ENCODE peak calls at places on chromosomes 6 and 20, in six cellular contexts. One of them, this sample, is unnamed.
A peak's percentile ranks its signal among the peaks of the same experiment; 100 is the strongest.

GRCh38 chr6:117352466-117353081 is 73.2 kb downstream of the ROS1 start:
- DNase-seq in mesenchymal stem cell: peak; percentile 28
- DNase-seq in IMR-90: peak; percentile 16
- DNase-seq in H1: no peak
- DNase-seq in mesendoderm: peak; percentile 37
- DNase-seq in trophoblast cell: no peak
- DNase-seq in this sample: no peak

GRCh38 chr6:82867946-82868345 is 197.7 kb downstream of the UBE3D start:
- DNase-seq in H1: no peak
- DNase-seq in IMR-90: no peak
- DNase-seq in mesendoderm: no peak
- DNase-seq in mesenchymal stem cell: no peak
- DNase-seq in trophoblast cell: no peak
- DNase-seq in this sample: no peak

GRCh38 chr6:132598473-132598872 is 8.9 kb upstream of the TAAR5 start:
- DNase-seq in H1: no peak
- DNase-seq in mesendoderm: peak; percentile 69
- DNase-seq in trophoblast cell: peak; percentile 10
- DNase-seq in mesenchymal stem cell: no peak
- DNase-seq in IMR-90: no peak
- DNase-seq in this sample: no peak

GRCh38 chr20:60600036-60600435 is 641.8 kb downstream of the CDH26 start:
- DNase-seq in H1: no peak
- DNase-seq in trophoblast cell: no peak
- DNase-seq in mesenchymal stem cell: no peak
- DNase-seq in IMR-90: no peak
- DNase-seq in mesendoderm: no peak
- DNase-seq in this sample: no peak

GRCh38 chr6:3698021-3698420 is 53.5 kb downstream of the PXDC1 start:
- DNase-seq in trophoblast cell: no peak
- DNase-seq in mesendoderm: no peak
- DNase-seq in H1: no peak
- DNase-seq in IMR-90: peak; percentile 14
- DNase-seq in mesenchymal stem cell: no peak
- DNase-seq in this sample: no peak

GRCh38 chr6:68876792-68877493 is 241.9 kb downstream of the ADGRB3 start:
- DNase-seq in trophoblast cell: no peak
- DNase-seq in H1: no peak
- DNase-seq in mesendoderm: peak; percentile 8
- DNase-seq in mesenchymal stem cell: peak; percentile 31
- DNase-seq in IMR-90: peak; percentile 4
- DNase-seq in this sample: no peak

GRCh38 chr6:6393069-6393529 is 72.6 kb upstream of the F13A1 start:
- DNase-seq in mesenchymal stem cell: no peak
- DNase-seq in H1: no peak
- DNase-seq in trophoblast cell: no peak
- DNase-seq in mesendoderm: no peak
- DNase-seq in IMR-90: no peak
- DNase-seq in this sample: no peak

GRCh38 chr6:37083243-37084138 is 78.0 kb downstream of the FGD2 start:
- DNase-seq in trophoblast cell: peak; percentile 31
- DNase-seq in mesenchymal stem cell: peak; percentile 93
- DNase-seq in H1: no peak
- DNase-seq in IMR-90: peak; percentile 69
- DNase-seq in mesendoderm: peak; percentile 44
- DNase-seq in this sample: no peak

GRCh38 chr6:18447552-18447951 is 60.4 kb downstream of the RNF144B start:
- DNase-seq in mesendoderm: no peak
- DNase-seq in IMR-90: peak; percentile 74
- DNase-seq in trophoblast cell: no peak
- DNase-seq in mesenchymal stem cell: no peak
- DNase-seq in H1: no peak
- DNase-seq in this sample: no peak

GRCh38 chr6:136846046-136846445 is 23.7 kb downstream of the PEX7 start:
- DNase-seq in mesendoderm: peak; percentile 70
- DNase-seq in trophoblast cell: peak; percentile 18
- DNase-seq in mesenchymal stem cell: peak; percentile 57
- DNase-seq in H1: no peak
- DNase-seq in IMR-90: peak; percentile 80
- DNase-seq in this sample: peak; percentile 32

GRCh38 chr6:53309059-53309896 is 39.5 kb downstream of the ELOVL5 start:
- DNase-seq in mesendoderm: no peak
- DNase-seq in trophoblast cell: no peak
- DNase-seq in IMR-90: peak; percentile 65
- DNase-seq in H1: no peak
- DNase-seq in mesenchymal stem cell: peak; percentile 78
- DNase-seq in this sample: no peak

GRCh38 chr6:37897321-37897720 is 77.8 kb downstream of the ZFAND3 start:
- DNase-seq in mesendoderm: peak; percentile 79
- DNase-seq in trophoblast cell: peak; percentile 76
- DNase-seq in H1: no peak
- DNase-seq in mesenchymal stem cell: peak; percentile 61
- DNase-seq in IMR-90: peak; percentile 60
- DNase-seq in this sample: no peak

GRCh38 chr6:68873236-68873635 is 238.2 kb downstream of the ADGRB3 start:
- DNase-seq in trophoblast cell: no peak
- DNase-seq in mesendoderm: no peak
- DNase-seq in mesenchymal stem cell: no peak
- DNase-seq in IMR-90: no peak
- DNase-seq in H1: no peak
- DNase-seq in this sample: no peak

GRCh38 chr20:35698298-35699126 is 640 bp downstream of the NFS1 start:
- DNase-seq in mesendoderm: peak; percentile 34
- DNase-seq in H1: peak; percentile 50
- DNase-seq in trophoblast cell: no peak
- DNase-seq in IMR-90: no peak
- DNase-seq in mesenchymal stem cell: peak; percentile 45
- DNase-seq in this sample: peak; percentile 11

GRCh38 chr20:59912609-59913008 is 20.8 kb downstream of the SYCP2 start:
- DNase-seq in trophoblast cell: no peak
- DNase-seq in IMR-90: no peak
- DNase-seq in mesendoderm: no peak
- DNase-seq in H1: no peak
- DNase-seq in mesenchymal stem cell: no peak
- DNase-seq in this sample: no peak

GRCh38 chr20:44702776-44703175 is 12.4 kb upstream of the CCN5 start:
- DNase-seq in IMR-90: peak; percentile 91
- DNase-seq in trophoblast cell: no peak
- DNase-seq in H1: no peak
- DNase-seq in mesenchymal stem cell: peak; percentile 95
- DNase-seq in mesendoderm: no peak
- DNase-seq in this sample: no peak

GRCh38 chr20:31910071-31910803 is 39.8 kb downstream of the TTLL9 start:
- DNase-seq in mesendoderm: no peak
- DNase-seq in H1: no peak
- DNase-seq in mesenchymal stem cell: no peak
- DNase-seq in IMR-90: no peak
- DNase-seq in trophoblast cell: no peak
- DNase-seq in this sample: no peak

GRCh38 chr6:128358111-128358780 is 162.2 kb downstream of the PTPRK start:
- DNase-seq in IMR-90: peak; percentile 40
- DNase-seq in trophoblast cell: no peak
- DNase-seq in H1: no peak
- DNase-seq in mesendoderm: no peak
- DNase-seq in mesenchymal stem cell: no peak
- DNase-seq in this sample: no peak

GRCh38 chr6:17103715-17104114 is 1.9 kb downstream of the STMND1 start:
- DNase-seq in IMR-90: no peak
- DNase-seq in H1: no peak
- DNase-seq in mesendoderm: peak; percentile 58
- DNase-seq in trophoblast cell: no peak
- DNase-seq in mesenchymal stem cell: no peak
- DNase-seq in this sample: no peak

GRCh38 chr6:52183131-52183530 is 3.0 kb upstream of the IL17A start:
- DNase-seq in mesenchymal stem cell: no peak
- DNase-seq in H1: no peak
- DNase-seq in IMR-90: no peak
- DNase-seq in mesendoderm: no peak
- DNase-seq in trophoblast cell: no peak
- DNase-seq in this sample: no peak

GRCh38 chr6:22467645-22468044 is 101.7 kb upstream of the HDGFL1 start:
- DNase-seq in trophoblast cell: no peak
- DNase-seq in IMR-90: no peak
- DNase-seq in mesenchymal stem cell: no peak
- DNase-seq in mesendoderm: no peak
- DNase-seq in H1: no peak
- DNase-seq in this sample: no peak

GRCh38 chr6:43359381-43359780 is 10.1 kb downstream of the ZNF318 start:
- DNase-seq in mesenchymal stem cell: no peak
- DNase-seq in IMR-90: peak; percentile 30
- DNase-seq in trophoblast cell: no peak
- DNase-seq in mesendoderm: no peak
- DNase-seq in H1: no peak
- DNase-seq in this sample: no peak

GRCh38 chr6:44896701-44897100 is 431.4 kb upstream of the RUNX2 start:
- DNase-seq in IMR-90: no peak
- DNase-seq in mesenchymal stem cell: no peak
- DNase-seq in trophoblast cell: no peak
- DNase-seq in mesendoderm: no peak
- DNase-seq in H1: no peak
- DNase-seq in this sample: no peak

GRCh38 chr6:235763-236360 is 56.4 kb upstream of the DUSP22 start:
- DNase-seq in H1: no peak
- DNase-seq in trophoblast cell: no peak
- DNase-seq in mesenchymal stem cell: peak; percentile 74
- DNase-seq in mesendoderm: peak; percentile 54
- DNase-seq in IMR-90: peak; percentile 61
- DNase-seq in this sample: no peak

GRCh38 chr6:391559-392440 is at the start of gene IRF4:
- DNase-seq in H1: peak; percentile 84
- DNase-seq in IMR-90: no peak
- DNase-seq in mesenchymal stem cell: no peak
- DNase-seq in mesendoderm: peak; percentile 65
- DNase-seq in trophoblast cell: no peak
- DNase-seq in this sample: peak; percentile 35

GRCh38 chr20:48015943-48016723 is 230.9 kb upstream of the SULF2 start:
- DNase-seq in mesenchymal stem cell: peak; percentile 92
- DNase-seq in H1: no peak
- DNase-seq in trophoblast cell: no peak
- DNase-seq in IMR-90: peak; percentile 82
- DNase-seq in mesendoderm: no peak
- DNase-seq in this sample: no peak

GRCh38 chr20:48019940-48020339 is 234.7 kb upstream of the SULF2 start:
- DNase-seq in IMR-90: no peak
- DNase-seq in mesenchymal stem cell: no peak
- DNase-seq in mesendoderm: no peak
- DNase-seq in H1: no peak
- DNase-seq in trophoblast cell: no peak
- DNase-seq in this sample: no peak

GRCh38 chr20:48017992-48018391 is 232.7 kb upstream of the SULF2 start:
- DNase-seq in H1: no peak
- DNase-seq in mesenchymal stem cell: no peak
- DNase-seq in trophoblast cell: no peak
- DNase-seq in IMR-90: no peak
- DNase-seq in mesendoderm: no peak
- DNase-seq in this sample: no peak

GRCh38 chr20:48017504-48017903 is 232.2 kb upstream of the SULF2 start:
- DNase-seq in H1: no peak
- DNase-seq in trophoblast cell: no peak
- DNase-seq in mesendoderm: no peak
- DNase-seq in IMR-90: no peak
- DNase-seq in mesenchymal stem cell: peak; percentile 53
- DNase-seq in this sample: no peak

DNA sequence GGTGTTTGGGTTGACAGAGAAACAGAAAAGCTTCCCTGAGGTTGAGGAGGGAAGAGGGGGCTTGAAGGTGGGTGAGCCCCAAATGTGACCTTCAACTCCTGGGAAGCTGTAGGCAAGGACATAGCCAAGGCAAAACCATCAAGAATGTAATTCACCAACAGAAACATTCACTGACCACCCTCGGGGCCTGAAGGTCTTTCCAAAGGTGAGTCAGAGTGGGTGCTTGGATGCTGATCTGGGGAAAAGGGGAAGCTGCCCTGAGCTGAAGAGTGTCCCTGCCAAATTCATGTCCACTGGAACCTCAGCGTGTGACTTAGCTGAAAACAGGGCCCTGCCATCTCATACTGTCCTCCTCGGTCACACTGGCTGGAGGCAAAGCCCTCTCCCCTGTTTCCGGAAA is 234.2 kb upstream of the SULF2 start:
- DNase-seq in IMR-90: no peak
- DNase-seq in H1: no peak
- DNase-seq in mesendoderm: no peak
- DNase-seq in trophoblast cell: peak; percentile 12
- DNase-seq in mesenchymal stem cell: no peak
- DNase-seq in this sample: no peak
- H3K4me3 ChIP-seq in IMR-90: no peak overlapping the region
- H3K4me3 ChIP-seq in H1: no peak overlapping the region
- H3K4me3 ChIP-seq in mesendoderm: no peak overlapping the region
- H3K4me3 ChIP-seq in trophoblast cell: no peak overlapping the region
- H3K4me3 ChIP-seq in mesenchymal stem cell: no peak overlapping the region
- H3K4me3 ChIP-seq in this sample: no peak overlapping the region

GRCh38 chr6:13851803-13852202 is 37.4 kb upstream of the MCUR1 start:
- DNase-seq in mesendoderm: no peak
- DNase-seq in mesenchymal stem cell: no peak
- DNase-seq in IMR-90: no peak
- DNase-seq in trophoblast cell: no peak
- DNase-seq in H1: no peak
- DNase-seq in this sample: no peak
- H2AK5ac ChIP-seq in mesendoderm: no peak overlapping the region
- H2AK5ac ChIP-seq in mesenchymal stem cell: no peak overlapping the region
- H2AK5ac ChIP-seq in IMR-90: no peak overlapping the region
- H2AK5ac ChIP-seq in trophoblast cell: no peak overlapping the region
- H2AK5ac ChIP-seq in H1: no peak overlapping the region
- H2AK5ac ChIP-seq in this sample: no peak overlapping the region

DNA sequence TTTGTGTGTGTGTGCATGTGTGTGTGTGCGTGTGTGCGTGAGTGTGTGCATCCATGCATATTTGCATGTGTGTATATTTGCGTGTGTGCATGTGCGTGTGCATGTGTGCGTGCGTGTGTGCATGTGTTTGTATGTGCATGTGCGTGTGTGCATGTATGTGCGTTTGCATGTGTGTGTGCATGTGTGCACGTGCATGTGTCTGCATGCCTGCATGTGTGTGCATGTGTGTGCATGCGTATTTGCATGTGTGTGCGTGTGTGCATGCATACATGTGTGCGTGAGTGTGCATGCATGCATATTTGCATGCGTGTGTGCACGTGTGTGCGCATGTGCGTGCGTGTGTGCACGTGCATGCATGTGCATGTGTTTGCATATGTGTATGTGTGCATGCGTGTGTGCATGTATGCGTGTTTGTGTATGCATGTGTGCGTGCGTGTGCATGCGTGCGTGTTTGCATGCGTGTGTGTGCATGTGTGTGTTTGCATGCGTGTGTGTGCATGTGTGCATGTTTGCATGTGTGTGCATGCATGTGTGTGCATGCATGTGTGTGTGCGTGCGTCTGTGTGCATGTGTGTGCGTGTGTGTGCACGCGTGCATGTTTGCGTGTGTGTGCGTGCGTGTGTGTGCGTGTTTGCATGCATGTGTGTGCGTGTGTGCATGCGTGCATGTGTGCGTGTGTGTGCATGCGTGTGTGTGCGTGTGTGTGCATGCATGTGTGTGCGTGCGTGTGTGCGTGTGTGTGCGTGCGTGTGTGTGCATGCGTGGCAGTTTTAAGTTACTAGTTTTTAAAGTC is 57.7 kb upstream of the SMOC2 start:
- DNase-seq in H1: no peak
- DNase-seq in trophoblast cell: no peak
- DNase-seq in mesenchymal stem cell: no peak
- DNase-seq in IMR-90: no peak
- DNase-seq in mesendoderm: no peak
- DNase-seq in this sample: no peak
- H4K8ac ChIP-seq in H1: no peak overlapping the region
- H4K8ac ChIP-seq in trophoblast cell: no peak overlapping the region
- H4K8ac ChIP-seq in mesenchymal stem cell: no peak overlapping the region
- H4K8ac ChIP-seq in IMR-90: no peak overlapping the region
- H4K8ac ChIP-seq in mesendoderm: no peak overlapping the region
- H4K8ac ChIP-seq in this sample: peak overlapping the region; percentile 95

GRCh38 chr6:34491091-34491430 is 25.2 kb downstream of the PACSIN1 start:
- DNase-seq in H1: no peak
- DNase-seq in mesenchymal stem cell: peak; percentile 72
- DNase-seq in IMR-90: peak; percentile 23
- DNase-seq in trophoblast cell: no peak
- DNase-seq in mesendoderm: peak; percentile 64
- DNase-seq in this sample: no peak
- H3K4me3 ChIP-seq in H1: no peak overlapping the region
- H3K4me3 ChIP-seq in mesenchymal stem cell: no peak overlapping the region
- H3K4me3 ChIP-seq in IMR-90: no peak overlapping the region
- H3K4me3 ChIP-seq in trophoblast cell: no peak overlapping the region
- H3K4me3 ChIP-seq in mesendoderm: no peak overlapping the region
- H3K4me3 ChIP-seq in this sample: no peak overlapping the region

This sample was measured in neuronal stem cell.